ENCODE peak calls at places on chromosomes 4 and X, in ten cellular contexts. N, O, W, I, G, Z, Y, D, C and J are unnamed samples.

GRCh38 chrX:40130207-40130606 is 32.4 kb upstream of the BCOR start:
- DNase-seq in D (peak; percentile 85), G (no peak), W (no peak), Z (peak; percentile 75), O (peak; percentile 80), I (peak; percentile 82), Y (no peak), N (no peak), C (no peak), J (peak; percentile 37)

GRCh38 chr4:93217423-93217822 is 611.1 kb upstream of the ATOH1 start:
- DNase-seq in C (peak; percentile 14), Z (no peak), G (no peak), N (no peak), W (no peak), O (no peak), Y (no peak), D (no peak), I (no peak), J (no peak)

GRCh38 chrX:79161655-79162054 is 17.2 kb downstream of the GPR174 start:
- DNase-seq in Z (no peak), N (peak; percentile 18), I (no peak), O (no peak), G (no peak), C (no peak), W (no peak), D (no peak), Y (no peak), J (peak; percentile 15)

GRCh38 chr4:677431-678293 is 3.3 kb downstream of the MYL5 start:
- DNase-seq in O (no peak), Y (no peak), G (no peak), Z (no peak), I (no peak), N (no peak), C (no peak), W (peak; percentile 74), D (no peak), J (no peak)

GRCh38 chr4:111213520-111213919 is 590.6 kb upstream of the PITX2 start:
- DNase-seq in D (no peak), O (no peak), G (no peak), Z (no peak), Y (no peak), C (no peak), W (no peak), N (no peak), I (no peak), J (peak; percentile 39)

GRCh38 chr4:38160487-38161207 is 200.4 kb downstream of the PTTG2 start:
- DNase-seq in I (peak; percentile 87), C (no peak), G (no peak), O (peak; percentile 89), Y (no peak), Z (peak; percentile 92), N (peak; percentile 53), W (peak; percentile 53), D (peak; percentile 95), J (peak; percentile 97)

GRCh38 chrX:6041630-6042029 is 187.0 kb downstream of the NLGN4X start:
- DNase-seq in W (no peak), Y (no peak), Z (no peak), C (no peak), I (peak; percentile 3), D (peak; percentile 47), N (no peak), O (no peak), G (no peak), J (no peak)

GRCh38 chrX:68433155-68433980 is at the start of gene OPHN1:
- DNase-seq in N (peak; percentile 5), G (peak; percentile 33), W (peak; percentile 86), O (peak; percentile 87), D (peak; percentile 84), Z (peak; percentile 71), C (peak; percentile 72), I (peak; percentile 89), Y (no peak), J (peak; percentile 72)

GRCh38 chrX:49761481-49761880 is 65.7 kb upstream of the PAGE1 start:
- DNase-seq in N (no peak), Y (no peak), G (no peak), O (no peak), D (no peak), Z (no peak), W (no peak), C (peak; percentile 43), I (peak; percentile 10), J (no peak)

GRCh38 chr4:61200195-61200990 is at the start of gene ADGRL3:
- DNase-seq in I (no peak), D (peak; percentile 60), O (no peak), N (no peak), C (peak; percentile 66), Y (no peak), W (no peak), Z (no peak), G (peak; percentile 61), J (no peak)

GRCh38 chr4:36872679-36873078 is 371.9 kb upstream of the NWD2 start:
- DNase-seq in D (no peak), W (no peak), C (no peak), G (no peak), I (no peak), Z (no peak), O (no peak), N (no peak), Y (no peak), J (no peak)

GRCh38 chrX:3585719-3586118 is 127.7 kb downstream of the PRKX start:
- DNase-seq in G (no peak), D (no peak), N (no peak), Y (no peak), W (no peak), O (no peak), I (no peak), Z (no peak), C (no peak), J (no peak)

GRCh38 chr4:13432453-13432852 is 51.7 kb downstream of the RAB28 start:
- DNase-seq in D (peak; percentile 60), C (no peak), I (no peak), W (no peak), N (no peak), Z (no peak), O (no peak), Y (no peak), G (no peak), J (no peak)

GRCh38 chrX:41779058-41779564 is 55.1 kb downstream of the GPR82 start:
- DNase-seq in I (peak; percentile 69), W (no peak), C (no peak), O (peak; percentile 61), Y (no peak), D (peak; percentile 73), G (no peak), N (no peak), Z (peak; percentile 49), J (peak; percentile 77)

GRCh38 chrX:136725446-136726104 is 55.2 kb downstream of the ARHGEF6 start:
- DNase-seq in C (no peak), N (no peak), Y (no peak), Z (peak; percentile 10), D (peak; percentile 68), I (peak; percentile 35), G (no peak), W (no peak), O (peak; percentile 50), J (peak; percentile 64)

GRCh38 chr4:99179626-99180025 is 35.5 kb upstream of the ADH4 start:
- DNase-seq in N (no peak), Y (no peak), W (peak; percentile 29), I (peak; percentile 5), C (no peak), G (no peak), D (no peak), Z (no peak), O (no peak), J (no peak)

GRCh38 chrX:20477836-20478532 is 211.3 kb upstream of the RPS6KA3 start:
- DNase-seq in W (peak; percentile 75), N (no peak), G (no peak), O (no peak), D (no peak), Z (no peak), C (no peak), Y (no peak), I (no peak), J (no peak)

GRCh38 chrX:153870791-153871360 is 15.1 kb downstream of the L1CAM start:
- DNase-seq in N (no peak), O (no peak), Z (no peak), I (no peak), C (no peak), W (no peak), D (no peak), Y (no peak), G (no peak), J (no peak)